ENCODE peak calls at places on chromosomes 13 and 19, in seven cellular contexts. One of them, this sample, is unnamed.

GRCh38 chr13:93227280-93227905 is 786 bp downstream of the GPC6 start:
- DNase-seq in skeletal muscle cell: no peak
- DNase-seq in NCI-H1105: peak; percentile 40
- DNase-seq in GF-D8: no peak
- DNase-seq in GM13977: no peak
- DNase-seq in activated CD4-positive, alpha-beta memory T cell treated with anti-CD3 and anti-CD28 coated beads, Interleukin-2, amount 10 ng/mL, durations not matched to agents 7 days and 5 days: no peak
- DNase-seq in heart left ventricle: peak; percentile 22
- DNase-seq in this sample: no peak

GRCh38 chr19:58575183-58576041 is 2.3 kb upstream of the MZF1 start:
- DNase-seq in GF-D8: no peak
- DNase-seq in skeletal muscle cell: peak; percentile 75
- DNase-seq in heart left ventricle: peak; percentile 95
- DNase-seq in activated CD4-positive, alpha-beta memory T cell treated with anti-CD3 and anti-CD28 coated beads, Interleukin-2, amount 10 ng/mL, durations not matched to agents 7 days and 5 days: peak; percentile 86
- DNase-seq in NCI-H1105: no peak
- DNase-seq in GM13977: peak; percentile 87
- DNase-seq in this sample: peak; percentile 91

GRCh38 chr19:56015756-56016155 is 29.2 kb downstream of the NLRP5 start:
- DNase-seq in skeletal muscle cell: no peak
- DNase-seq in NCI-H1105: no peak
- DNase-seq in activated CD4-positive, alpha-beta memory T cell treated with anti-CD3 and anti-CD28 coated beads, Interleukin-2, amount 10 ng/mL, durations not matched to agents 7 days and 5 days: no peak
- DNase-seq in heart left ventricle: no peak
- DNase-seq in GF-D8: no peak
- DNase-seq in GM13977: no peak
- DNase-seq in this sample: no peak

GRCh38 chr13:24995225-24995804 is 100.6 kb upstream of the PABPC3 start:
- DNase-seq in GF-D8: peak; percentile 54
- DNase-seq in GM13977: peak; percentile 76
- DNase-seq in skeletal muscle cell: peak; percentile 43
- DNase-seq in activated CD4-positive, alpha-beta memory T cell treated with anti-CD3 and anti-CD28 coated beads, Interleukin-2, amount 10 ng/mL, durations not matched to agents 7 days and 5 days: peak; percentile 65
- DNase-seq in NCI-H1105: peak; percentile 44
- DNase-seq in heart left ventricle: no peak
- DNase-seq in this sample: peak; percentile 57

GRCh38 chr19:58474291-58474996 is 1.7 kb upstream of the ZNF446 start:
- DNase-seq in skeletal muscle cell: peak; percentile 31
- DNase-seq in GF-D8: no peak
- DNase-seq in heart left ventricle: no peak
- DNase-seq in NCI-H1105: no peak
- DNase-seq in activated CD4-positive, alpha-beta memory T cell treated with anti-CD3 and anti-CD28 coated beads, Interleukin-2, amount 10 ng/mL, durations not matched to agents 7 days and 5 days: no peak
- DNase-seq in GM13977: no peak
- DNase-seq in this sample: no peak

GRCh38 chr19:54096642-54097106 is 3.9 kb downstream of the OSCAR start:
- DNase-seq in NCI-H1105: no peak
- DNase-seq in activated CD4-positive, alpha-beta memory T cell treated with anti-CD3 and anti-CD28 coated beads, Interleukin-2, amount 10 ng/mL, durations not matched to agents 7 days and 5 days: no peak
- DNase-seq in GM13977: no peak
- DNase-seq in GF-D8: peak; percentile 35
- DNase-seq in skeletal muscle cell: no peak
- DNase-seq in heart left ventricle: no peak
- DNase-seq in this sample: no peak

GRCh38 chr19:3075605-3076431 is 13.5 kb upstream of the TLE5 start:
- DNase-seq in GM13977: peak; percentile 86
- DNase-seq in activated CD4-positive, alpha-beta memory T cell treated with anti-CD3 and anti-CD28 coated beads, Interleukin-2, amount 10 ng/mL, durations not matched to agents 7 days and 5 days: peak; percentile 75
- DNase-seq in NCI-H1105: peak; percentile 75
- DNase-seq in heart left ventricle: no peak
- DNase-seq in skeletal muscle cell: no peak
- DNase-seq in GF-D8: no peak
- DNase-seq in this sample: no peak

GRCh38 chr19:55113570-55114039 is 3.8 kb downstream of the PPP1R12C start:
- DNase-seq in GM13977: no peak
- DNase-seq in GF-D8: no peak
- DNase-seq in skeletal muscle cell: peak; percentile 59
- DNase-seq in activated CD4-positive, alpha-beta memory T cell treated with anti-CD3 and anti-CD28 coated beads, Interleukin-2, amount 10 ng/mL, durations not matched to agents 7 days and 5 days: no peak
- DNase-seq in heart left ventricle: peak; percentile 97
- DNase-seq in NCI-H1105: no peak
- DNase-seq in this sample: peak; percentile 98

GRCh38 chr13:21124853-21125252 is 51.5 kb downstream of the SKA3 start:
- DNase-seq in activated CD4-positive, alpha-beta memory T cell treated with anti-CD3 and anti-CD28 coated beads, Interleukin-2, amount 10 ng/mL, durations not matched to agents 7 days and 5 days: no peak
- DNase-seq in skeletal muscle cell: peak; percentile 52
- DNase-seq in heart left ventricle: no peak
- DNase-seq in GF-D8: no peak
- DNase-seq in NCI-H1105: peak; percentile 35
- DNase-seq in GM13977: no peak
- DNase-seq in this sample: no peak

GRCh38 chr13:113018676-113019465 is 49.9 kb downstream of the MCF2L start:
- DNase-seq in activated CD4-positive, alpha-beta memory T cell treated with anti-CD3 and anti-CD28 coated beads, Interleukin-2, amount 10 ng/mL, durations not matched to agents 7 days and 5 days: no peak
- DNase-seq in GM13977: no peak
- DNase-seq in GF-D8: no peak
- DNase-seq in heart left ventricle: no peak
- DNase-seq in NCI-H1105: no peak
- DNase-seq in skeletal muscle cell: no peak
- DNase-seq in this sample: peak; percentile 6

GRCh38 chr13:44629465-44630183 is 53.5 kb upstream of the TSC22D1 start:
- DNase-seq in heart left ventricle: no peak
- DNase-seq in activated CD4-positive, alpha-beta memory T cell treated with anti-CD3 and anti-CD28 coated beads, Interleukin-2, amount 10 ng/mL, durations not matched to agents 7 days and 5 days: no peak
- DNase-seq in NCI-H1105: no peak
- DNase-seq in GM13977: no peak
- DNase-seq in skeletal muscle cell: no peak
- DNase-seq in GF-D8: no peak
- DNase-seq in this sample: no peak

GRCh38 chr13:48155850-48156249 is 60.9 kb upstream of the MED4 start:
- DNase-seq in GF-D8: peak; percentile 98
- DNase-seq in NCI-H1105: no peak
- DNase-seq in activated CD4-positive, alpha-beta memory T cell treated with anti-CD3 and anti-CD28 coated beads, Interleukin-2, amount 10 ng/mL, durations not matched to agents 7 days and 5 days: peak; percentile 17
- DNase-seq in skeletal muscle cell: peak; percentile 36
- DNase-seq in heart left ventricle: no peak
- DNase-seq in GM13977: no peak
- DNase-seq in this sample: no peak

GRCh38 chr19:45591004-45591637 is 6.5 kb upstream of the OPA3 start:
- DNase-seq in GF-D8: peak; percentile 3
- DNase-seq in heart left ventricle: no peak
- DNase-seq in GM13977: peak; percentile 79
- DNase-seq in activated CD4-positive, alpha-beta memory T cell treated with anti-CD3 and anti-CD28 coated beads, Interleukin-2, amount 10 ng/mL, durations not matched to agents 7 days and 5 days: peak; percentile 55
- DNase-seq in skeletal muscle cell: no peak
- DNase-seq in NCI-H1105: no peak
- DNase-seq in this sample: no peak

GRCh38 chr19:408441-409005 is 424 bp downstream of the C2CD4C start:
- DNase-seq in heart left ventricle: no peak
- DNase-seq in GM13977: peak; percentile 54
- DNase-seq in NCI-H1105: peak; percentile 42
- DNase-seq in GF-D8: no peak
- DNase-seq in skeletal muscle cell: no peak
- DNase-seq in activated CD4-positive, alpha-beta memory T cell treated with anti-CD3 and anti-CD28 coated beads, Interleukin-2, amount 10 ng/mL, durations not matched to agents 7 days and 5 days: no peak
- DNase-seq in this sample: no peak

GRCh38 chr19:801030-801860 is 4.0 kb downstream of the PTBP1 start:
- DNase-seq in heart left ventricle: peak; percentile 91
- DNase-seq in activated CD4-positive, alpha-beta memory T cell treated with anti-CD3 and anti-CD28 coated beads, Interleukin-2, amount 10 ng/mL, durations not matched to agents 7 days and 5 days: peak; percentile 27
- DNase-seq in skeletal muscle cell: no peak
- DNase-seq in NCI-H1105: no peak
- DNase-seq in GM13977: no peak
- DNase-seq in GF-D8: peak; percentile 31
- DNase-seq in this sample: peak; percentile 84

GRCh38 chr13:109136873-109137272 is 507.5 kb downstream of the MYO16 start:
- DNase-seq in activated CD4-positive, alpha-beta memory T cell treated with anti-CD3 and anti-CD28 coated beads, Interleukin-2, amount 10 ng/mL, durations not matched to agents 7 days and 5 days: no peak
- DNase-seq in skeletal muscle cell: no peak
- DNase-seq in GF-D8: no peak
- DNase-seq in heart left ventricle: no peak
- DNase-seq in NCI-H1105: no peak
- DNase-seq in GM13977: no peak
- DNase-seq in this sample: no peak